ENCODE peak calls at places on chromosomes 3 and 15, in seven cellular contexts. U is Panc1, O is lung, Y is neural progenitor cell, R is AG10803, H is OCI-LY7, N is AG09309. E is an unnamed sample.

GRCh38 chr15:40008061-40008460 is 30.9 kb downstream of the SRP14 start:
- DNase-seq in O (no peak), R (peak), N (peak), H (no peak), Y (no peak), U (no peak), E (no peak)

GRCh38 chr3:111592143-111592542 is 3.0 kb downstream of the ZBED2 start:
- DNase-seq in N (no peak), Y (no peak), R (no peak), O (no peak), H (no peak), U (no peak), E (no peak)

GRCh38 chr3:20190991-20191390 is 5.0 kb upstream of the SGO1 start:
- DNase-seq in O (no peak), H (no peak), N (no peak), R (no peak), Y (peak), U (no peak), E (no peak)

GRCh38 chr3:153927107-153927506 is 194.1 kb upstream of the ARHGEF26 start:
- DNase-seq in U (no peak), N (peak), O (no peak), H (peak), Y (no peak), R (peak), E (no peak)

GRCh38 chr3:77815467-77815866 is 775.6 kb downstream of the ROBO2 start:
- DNase-seq in O (no peak), R (no peak), H (no peak), Y (peak), U (no peak), N (no peak), E (no peak)

GRCh38 chr3:179015551-179016020 is 56.0 kb downstream of the ZMAT3 start:
- DNase-seq in O (peak), N (peak), H (peak), U (peak), R (peak), Y (peak), E (peak)

GRCh38 chr3:195159819-195160175 is 111.2 kb downstream of the XXYLT1 start:
- DNase-seq in N (no peak), O (no peak), Y (no peak), H (no peak), R (peak), U (no peak), E (no peak)

GRCh38 chr15:66186049-66186825 is 67.3 kb downstream of the MEGF11 start:
- DNase-seq in N (no peak), H (no peak), O (no peak), R (no peak), U (no peak), Y (no peak), E (no peak)

GRCh38 chr15:98909968-98910885 is 97.4 kb downstream of the PGPEP1L start:
- DNase-seq in R (no peak), N (no peak), U (no peak), Y (no peak), H (no peak), O (no peak), E (no peak)

GRCh38 chr15:96002890-96003859 is 327.3 kb upstream of the NR2F2 start:
- DNase-seq in Y (no peak), O (no peak), N (no peak), U (no peak), H (no peak), R (no peak), E (no peak)

GRCh38 chr3:52671676-52672075 is 14.0 kb downstream of the PBRM1 start:
- DNase-seq in R (peak), Y (no peak), O (no peak), U (no peak), H (no peak), N (no peak), E (no peak)

GRCh38 chr3:111321786-111322185 is 220.2 kb upstream of the CD96 start:
- DNase-seq in R (no peak), H (no peak), U (no peak), O (no peak), Y (no peak), N (no peak), E (no peak)

GRCh38 chr15:91192285-91193058 is 92.4 kb downstream of the SV2B start:
- DNase-seq in R (no peak), N (no peak), O (no peak), U (no peak), H (no peak), Y (no peak), E (no peak)

GRCh38 chr3:174295336-174295735 is 563.8 kb upstream of the NAALADL2 start:
- DNase-seq in N (peak), O (no peak), R (peak), Y (no peak), U (no peak), H (no peak), E (no peak)

GRCh38 chr3:58419782-58420512 is 13.7 kb downstream of the PDHB start:
- DNase-seq in Y (no peak), N (no peak), O (no peak), R (peak), H (no peak), U (no peak), E (peak)

GRCh38 chr15:69904296-69904560 is 193.5 kb downstream of the TLE3 start:
- DNase-seq in Y (no peak), N (no peak), U (no peak), R (no peak), O (no peak), H (no peak), E (no peak)

GRCh38 chr3:8353364-8353763 is 148.3 kb upstream of the LMCD1 start:
- DNase-seq in O (no peak), R (no peak), N (no peak), U (no peak), Y (no peak), H (no peak), E (no peak)

GRCh38 chr3:61821823-61822251 is 260.5 kb downstream of the PTPRG start:
- DNase-seq in N (peak), Y (no peak), U (no peak), H (no peak), R (peak), O (no peak), E (no peak)

GRCh38 chr3:64291345-64291744 is 66.1 kb upstream of the PRICKLE2 start:
- DNase-seq in R (peak), H (no peak), Y (no peak), N (peak), U (peak), O (no peak), E (no peak)

DNA sequence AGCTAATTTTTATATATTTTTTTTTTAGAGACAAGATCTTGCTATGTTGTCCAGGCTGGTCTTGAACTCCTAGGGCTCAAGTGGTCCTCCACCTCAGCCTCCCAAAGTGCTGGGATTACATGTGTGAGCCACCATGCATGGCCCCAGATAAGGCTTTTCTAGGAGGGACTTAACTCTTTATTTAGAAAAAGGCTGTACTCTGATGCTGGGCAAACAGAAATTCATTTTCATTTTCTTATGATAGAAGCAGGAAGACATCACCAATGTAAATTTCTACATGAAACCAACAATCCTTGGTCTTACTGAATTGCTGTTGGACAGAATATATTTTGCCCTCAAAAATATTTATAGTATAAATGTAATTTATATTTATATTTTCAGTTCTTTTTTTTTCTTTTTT is 9.6 kb downstream of the NIPA1 start:
- DNase-seq in U (no peak), O (no peak), N (no peak), Y (no peak), H (no peak), R (no peak), E (no peak)
- H3K4me3 ChIP-seq in U (no peak), O (no peak), N (no peak), Y (no peak), H (peak), R (no peak), E (peak)

GRCh38 chr3:194141415-194142155 is 5.6 kb downstream of the HES1 start:
- DNase-seq in R (peak), N (peak), H (peak), Y (peak), U (no peak), O (peak), E (no peak)
- TF ChIP-seq CTCF in R (no peak), N (no peak), H (no peak), Y (no peak), U (no peak), O (no peak), E (no peak)

GRCh38 chr15:20652914-20653313 is 111.3 kb upstream of the GOLGA6L6 start:
- DNase-seq in H (no peak), U (no peak), R (no peak), Y (no peak), N (no peak), O (no peak), E (no peak)
- H3K4me3 ChIP-seq in H (no peak), U (no peak), R (no peak), Y (no peak), N (no peak), O (no peak), E (no peak)

GRCh38 chr3:41502461-41502860 is 303.2 kb downstream of the CTNNB1 start:
- DNase-seq in O (no peak), N (no peak), H (no peak), Y (no peak), U (no peak), R (no peak), E (no peak)

GRCh38 chr3:41507336-41508062 is 308.2 kb downstream of the CTNNB1 start:
- DNase-seq in Y (no peak), U (no peak), O (no peak), N (no peak), H (no peak), R (no peak), E (no peak)

GRCh38 chr3:41503998-41504623 is 304.8 kb downstream of the CTNNB1 start:
- DNase-seq in N (no peak), U (no peak), H (no peak), R (no peak), O (no peak), Y (no peak), E (no peak)

GRCh38 chr3:41508063-41508696 is 308.9 kb downstream of the CTNNB1 start:
- DNase-seq in O (no peak), R (no peak), N (no peak), U (no peak), H (no peak), Y (no peak), E (no peak)
- TF ChIP-seq CTCF in O (no peak), R (no peak), N (no peak), U (no peak), H (peak), Y (peak), E (peak)

E was measured in GM12864.